ENCODE peak calls at places on chromosome X, in four cellular contexts. S, C, I and G are unnamed samples.
A peak's percentile ranks its signal among the peaks of the same experiment; 100 is the strongest.

GRCh38 chrX:18377802-18378201 is 23.3 kb upstream of the SCML2 start:
- DNase-seq in C (no peak), S (no peak), I (no peak), G (no peak)

GRCh38 chrX:20372533-20372932 is 105.8 kb upstream of the RPS6KA3 start:
- DNase-seq in I (peak; percentile 41), S (no peak), C (peak; percentile 59), G (no peak)

GRCh38 chrX:5086388-5086787 is 1142.3 kb downstream of the NLGN4X start:
- DNase-seq in S (no peak), I (no peak), C (no peak), G (no peak)

GRCh38 chrX:132426695-132427281 is 62.0 kb downstream of the MBNL3 start:
- DNase-seq in C (no peak), S (no peak), I (peak; percentile 26), G (peak; percentile 17)

GRCh38 chrX:47704736-47705135 is 45.8 kb upstream of the UXT start:
- DNase-seq in C (no peak), S (no peak), I (no peak), G (no peak)

GRCh38 chrX:111133389-111133788 is 37.4 kb downstream of the PAK3 start:
- DNase-seq in C (no peak), I (no peak), S (no peak), G (no peak)

GRCh38 chrX:45351478-45351877 is 150.8 kb upstream of the DIPK2B start:
- DNase-seq in I (peak; percentile 72), S (no peak), C (peak; percentile 13), G (no peak)

GRCh38 chrX:9566150-9566621 is 101.3 kb downstream of the TBL1X start:
- DNase-seq in C (peak; percentile 27), I (peak; percentile 61), S (peak; percentile 54), G (peak; percentile 32)

GRCh38 chrX:87813566-87813965 is 296.0 kb downstream of the KLHL4 start:
- DNase-seq in S (no peak), I (no peak), C (no peak), G (no peak)

GRCh38 chrX:66030505-66031317 is 9.2 kb downstream of the VSIG4 start:
- DNase-seq in S (no peak), C (no peak), I (no peak), G (no peak)

GRCh38 chrX:150476183-150476699 is 92.2 kb upstream of the MTM1 start:
- DNase-seq in I (no peak), C (no peak), S (no peak), G (peak; percentile 4)

GRCh38 chrX:132216283-132216682 is 3.0 kb downstream of the RAP2C start:
- DNase-seq in S (no peak), C (no peak), I (no peak), G (no peak)

GRCh38 chrX:77953708-77954107 is 15.7 kb downstream of the PGAM4 start:
- DNase-seq in S (no peak), I (no peak), C (no peak), G (no peak)

GRCh38 chrX:118630843-118631242 is 96.6 kb upstream of the IL13RA1 start:
- DNase-seq in S (no peak), C (no peak), I (no peak), G (no peak)

GRCh38 chrX:15606064-15606590 is 5.4 kb upstream of the ACE2 start:
- DNase-seq in C (no peak), S (no peak), I (no peak), G (no peak)

GRCh38 chrX:69060631-69061408 is 104.4 kb downstream of the PJA1 start:
- DNase-seq in S (peak; percentile 60), C (peak; percentile 7), I (no peak), G (no peak)

GRCh38 chrX:115112411-115112810 is 76.8 kb upstream of the RBMXL3 start:
- DNase-seq in I (no peak), C (no peak), S (no peak), G (no peak)

GRCh38 chrX:40550069-40550468 is 30.7 kb upstream of the ATP6AP2 start:
- DNase-seq in S (no peak), I (no peak), C (no peak), G (no peak)

GRCh38 chrX:128781506-128781905 is 729.3 kb upstream of the ACTRT1 start:
- DNase-seq in I (no peak), S (peak; percentile 3), C (no peak), G (no peak)

GRCh38 chrX:101708180-101708579 is 48.5 kb upstream of the ARMCX2 start:
- DNase-seq in I (no peak), S (no peak), C (no peak), G (no peak)